ENCODE peak calls at places on chromosomes 12 and 14, in seven cellular contexts. Z is caudate nucleus; U is naive thymus-derived CD8-positive, alpha-beta T cell; H is lower leg skin; M is fibroblast of lung; E is testis; V is effector CD4-positive, alpha-beta T cell. N is an unnamed sample.
A peak's percentile ranks its signal among the peaks of the same experiment; 100 is the strongest.

GRCh38 chr14:68753696-68754095 is 39.2 kb downstream of the ZFP36L1 start:
- DNase-seq in V (no peak), E (no peak), U (no peak), H (no peak), Z (no peak), M (peak; percentile 52), N (peak; percentile 72)

GRCh38 chr12:108289342-108290131 is 49.6 kb downstream of the CMKLR1 start:
- DNase-seq in H (peak; percentile 93), Z (no peak), U (no peak), M (no peak), V (no peak), E (peak; percentile 71), N (no peak)

GRCh38 chr14:90850487-90850886 is 34.3 kb upstream of the TTC7B start:
- DNase-seq in U (no peak), V (no peak), E (no peak), M (peak; percentile 16), H (no peak), Z (no peak), N (no peak)

GRCh38 chr12:109822951-109823411 is 10.2 kb downstream of the TRPV4 start:
- DNase-seq in V (no peak), H (peak; percentile 87), M (no peak), U (no peak), E (no peak), Z (no peak), N (no peak)

GRCh38 chr12:6469609-6470374 is 685 bp downstream of the VAMP1 start:
- DNase-seq in U (no peak), V (no peak), M (peak; percentile 10), E (no peak), Z (no peak), H (no peak), N (no peak)

GRCh38 chr12:14928946-14929345 is 9.4 kb downstream of the ERP27 start:
- DNase-seq in M (no peak), U (no peak), Z (no peak), V (no peak), E (no peak), H (no peak), N (no peak)

GRCh38 chr14:75393794-75394193 is 34.0 kb upstream of the JDP2 start:
- DNase-seq in E (no peak), Z (no peak), V (no peak), H (peak; percentile 73), M (no peak), U (no peak), N (no peak)

GRCh38 chr14:99982449-99983250 is 82.6 kb upstream of the EVL start:
- DNase-seq in V (peak; percentile 57), E (peak; percentile 57), U (peak; percentile 76), H (no peak), M (peak; percentile 79), Z (peak; percentile 39), N (peak; percentile 25)

GRCh38 chr14:104082807-104083206 is 2.7 kb upstream of the ASPG start:
- DNase-seq in H (no peak), U (peak; percentile 32), E (no peak), V (no peak), Z (no peak), M (no peak), N (no peak)

GRCh38 chr12:29187756-29188155 is 38.7 kb downstream of the FAR2 start:
- DNase-seq in U (no peak), E (no peak), H (no peak), M (peak; percentile 76), Z (no peak), V (no peak), N (peak; percentile 13)

GRCh38 chr14:29348504-29348903 is 579.1 kb downstream of the PRKD1 start:
- DNase-seq in E (no peak), U (no peak), V (no peak), M (peak; percentile 8), Z (no peak), H (no peak), N (no peak)

GRCh38 chr12:13799574-13799973 is 181.8 kb downstream of the GRIN2B start:
- DNase-seq in E (no peak), H (no peak), Z (no peak), U (no peak), V (no peak), M (no peak), N (no peak)

GRCh38 chr12:118060301-118061010 is 523 bp downstream of the WSB2 start:
- DNase-seq in E (peak; percentile 46), Z (peak; percentile 59), U (no peak), V (peak; percentile 11), H (peak; percentile 89), M (no peak), N (no peak)

GRCh38 chr12:3715999-3716398 is 36.9 kb downstream of the CRACR2A start:
- DNase-seq in U (no peak), E (no peak), Z (no peak), M (no peak), H (no peak), V (no peak), N (no peak)

GRCh38 chr14:97248973-97249372 is 451.8 kb downstream of the VRK1 start:
- DNase-seq in H (no peak), U (no peak), E (no peak), M (no peak), V (no peak), Z (no peak), N (no peak)

GRCh38 chr12:109389146-109389545 is 41.4 kb downstream of the MYO1H start:
- DNase-seq in V (no peak), E (peak; percentile 78), H (no peak), M (no peak), Z (no peak), U (no peak), N (no peak)

GRCh38 chr12:4825139-4825858 is 84.4 kb upstream of the KCNA1 start:
- DNase-seq in V (no peak), M (no peak), E (no peak), U (no peak), H (no peak), Z (no peak), N (no peak)

GRCh38 chr14:50335389-50335788 is 23.3 kb downstream of the DMAC2L start:
- DNase-seq in E (peak; percentile 82), Z (peak; percentile 66), V (no peak), M (peak; percentile 87), H (peak; percentile 88), U (no peak), N (no peak)

GRCh38 chr12:32365473-32366064 is 33.8 kb upstream of the FGD4 start:
- DNase-seq in V (peak; percentile 6), H (no peak), M (peak; percentile 84), E (peak; percentile 71), Z (peak; percentile 18), U (peak; percentile 66), N (peak; percentile 27)

GRCh38 chr12:12331244-12331771 is 18.7 kb downstream of the MANSC1 start:
- DNase-seq in E (no peak), V (no peak), H (peak; percentile 81), Z (no peak), U (no peak), M (no peak), N (no peak)

GRCh38 chr14:81452766-81453165 is 52.6 kb upstream of the STON2 start:
- DNase-seq in U (no peak), E (no peak), V (no peak), H (no peak), M (no peak), Z (no peak), N (no peak)

GRCh38 chr12:3973939-3974644 is 100.9 kb upstream of the PARP11 start:
- DNase-seq in Z (no peak), V (no peak), U (no peak), H (peak; percentile 29), E (no peak), M (no peak), N (no peak)

GRCh38 chr12:81332054-81332453 is 254.2 kb downstream of the ACSS3 start:
- DNase-seq in E (no peak), H (no peak), Z (no peak), U (no peak), V (no peak), M (no peak), N (no peak)

GRCh38 chr14:105324080-105324778 is 9.7 kb downstream of the PACS2 start:
- DNase-seq in V (no peak), E (no peak), M (no peak), Z (no peak), U (no peak), H (no peak), N (no peak)

GRCh38 chr14:35147186-35147585 is 24.8 kb downstream of the PRORP start:
- DNase-seq in E (no peak), H (no peak), Z (no peak), V (no peak), U (no peak), M (no peak), N (no peak)

GRCh38 chr12:16187684-16188083 is 89.8 kb downstream of the SLC15A5 start:
- DNase-seq in M (no peak), H (no peak), U (no peak), V (no peak), E (no peak), Z (no peak), N (no peak)

N was measured in skeletal muscle cell.